ENCODE peak calls at places on chromosomes 13 and 19, in eight cellular contexts. U is body of pancreas, W is suprapubic skin, H is prostate gland, T is IMR-90, B is esophagus muscularis mucosa, V is ovary, Z is stomach. J is an unnamed sample.

GRCh38 chr13:41418027-41418426 is 39.3 kb upstream of the RGCC start:
- DNase-seq in W (no peak), Z (no peak), B (peak; percentile 55), V (no peak), H (no peak), U (no peak), T (peak; percentile 72), J (no peak)

GRCh38 chr13:49807681-49808080 is 15.2 kb upstream of the KPNA3 start:
- DNase-seq in V (no peak), U (no peak), Z (no peak), B (no peak), T (no peak), W (no peak), H (no peak), J (no peak)

GRCh38 chr13:45873491-45874360 is 22.2 kb upstream of the SIAH3 start:
- DNase-seq in H (no peak), T (no peak), B (peak; percentile 47), U (no peak), V (no peak), Z (no peak), W (no peak), J (no peak)

GRCh38 chr13:71169125-71169524 is 697.9 kb downstream of the DACH1 start:
- DNase-seq in U (no peak), B (no peak), T (no peak), V (no peak), Z (no peak), W (no peak), H (no peak), J (no peak)

GRCh38 chr13:86399572-86399971 is 600.4 kb upstream of the SLITRK6 start:
- DNase-seq in W (no peak), T (no peak), Z (no peak), U (no peak), B (no peak), H (no peak), V (no peak), J (no peak)

GRCh38 chr19:47637550-47637949 is 28.6 kb downstream of the BICRA start:
- DNase-seq in H (no peak), W (no peak), T (no peak), U (no peak), Z (no peak), B (no peak), V (no peak), J (no peak)

GRCh38 chr13:30874561-30874960 is 31.5 kb upstream of the MEDAG start:
- DNase-seq in B (no peak), T (no peak), W (no peak), V (no peak), Z (no peak), H (no peak), U (no peak), J (peak; percentile 72)

GRCh38 chr13:67137044-67137735 is 92.9 kb downstream of the PCDH9 start:
- DNase-seq in Z (no peak), T (peak; percentile 62), W (no peak), H (no peak), U (no peak), B (no peak), V (no peak), J (no peak)

GRCh38 chr13:41502676-41503075 is 45.3 kb downstream of the RGCC start:
- DNase-seq in W (no peak), B (peak; percentile 37), U (no peak), Z (no peak), T (no peak), H (no peak), V (no peak), J (no peak)

GRCh38 chr13:96822900-96823299 is 171.4 kb downstream of the OXGR1 start:
- DNase-seq in U (peak; percentile 57), H (peak; percentile 10), T (no peak), V (no peak), B (no peak), W (no peak), Z (peak; percentile 49), J (no peak)

GRCh38 chr19:50258918-50259372 is 55.5 kb downstream of the MYH14 start:
- DNase-seq in H (no peak), W (no peak), U (peak; percentile 21), T (no peak), B (no peak), V (no peak), Z (peak; percentile 31), J (no peak)

GRCh38 chr13:97540696-97541095 is 106.7 kb downstream of the RAP2A start:
- DNase-seq in Z (no peak), U (no peak), B (no peak), V (no peak), T (peak; percentile 28), H (no peak), W (no peak), J (no peak)

GRCh38 chr19:45251452-45252354 is 632 bp downstream of the MARK4 start:
- DNase-seq in U (peak; percentile 14), H (no peak), V (peak; percentile 42), Z (no peak), T (no peak), W (no peak), B (no peak), J (no peak)

GRCh38 chr19:44816301-44816700 is 7.4 kb downstream of the BCAM start:
- DNase-seq in Z (no peak), W (no peak), B (no peak), U (no peak), T (no peak), H (no peak), V (no peak), J (no peak)

GRCh38 chr19:53112286-53112685 is 9.1 kb upstream of the ZNF160 start:
- DNase-seq in Z (no peak), B (no peak), U (no peak), W (no peak), T (peak; percentile 59), V (no peak), H (no peak), J (no peak)

GRCh38 chr19:35178701-35179100 is 24.2 kb downstream of the FXYD5 start:
- DNase-seq in Z (no peak), H (no peak), U (no peak), T (no peak), B (no peak), V (no peak), W (no peak), J (peak; percentile 97)

GRCh38 chr19:39469036-39469435 is 11.6 kb upstream of the TIMM50 start:
- DNase-seq in T (no peak), Z (no peak), W (no peak), V (no peak), U (no peak), H (no peak), B (no peak), J (no peak)

GRCh38 chr13:71867101-71867814 is at the start of gene DACH1:
- DNase-seq in W (peak; percentile 73), B (no peak), V (no peak), Z (peak; percentile 28), T (peak; percentile 20), H (peak; percentile 77), U (peak; percentile 65), J (no peak)

GRCh38 chr19:28012361-28012760 is 1200.6 kb downstream of the UQCRFS1 start:
- DNase-seq in H (no peak), B (no peak), Z (no peak), T (no peak), U (no peak), W (no peak), V (no peak), J (peak; percentile 77)

GRCh38 chr13:112908342-112908741 is 60.7 kb upstream of the MCF2L start:
- DNase-seq in U (no peak), W (no peak), Z (no peak), V (no peak), H (no peak), B (no peak), T (no peak), J (no peak)

GRCh38 chr19:22446605-22447004 is 24.5 kb upstream of the ZNF98 start:
- DNase-seq in W (no peak), T (no peak), B (no peak), Z (no peak), H (no peak), V (no peak), U (no peak), J (no peak)

GRCh38 chr13:75153834-75154233 is 328.1 kb downstream of the TBC1D4 start:
- DNase-seq in U (no peak), V (no peak), B (no peak), H (no peak), Z (no peak), W (no peak), T (no peak), J (no peak)

GRCh38 chr19:35988824-35989223 is 6.2 kb upstream of the SDHAF1 start:
- DNase-seq in U (no peak), H (no peak), V (no peak), W (no peak), T (no peak), Z (no peak), B (no peak), J (no peak)

GRCh38 chr19:4098493-4098892 is 25.4 kb downstream of the MAP2K2 start:
- DNase-seq in V (no peak), Z (no peak), H (no peak), W (no peak), B (no peak), T (no peak), U (no peak), J (no peak)

DNA sequence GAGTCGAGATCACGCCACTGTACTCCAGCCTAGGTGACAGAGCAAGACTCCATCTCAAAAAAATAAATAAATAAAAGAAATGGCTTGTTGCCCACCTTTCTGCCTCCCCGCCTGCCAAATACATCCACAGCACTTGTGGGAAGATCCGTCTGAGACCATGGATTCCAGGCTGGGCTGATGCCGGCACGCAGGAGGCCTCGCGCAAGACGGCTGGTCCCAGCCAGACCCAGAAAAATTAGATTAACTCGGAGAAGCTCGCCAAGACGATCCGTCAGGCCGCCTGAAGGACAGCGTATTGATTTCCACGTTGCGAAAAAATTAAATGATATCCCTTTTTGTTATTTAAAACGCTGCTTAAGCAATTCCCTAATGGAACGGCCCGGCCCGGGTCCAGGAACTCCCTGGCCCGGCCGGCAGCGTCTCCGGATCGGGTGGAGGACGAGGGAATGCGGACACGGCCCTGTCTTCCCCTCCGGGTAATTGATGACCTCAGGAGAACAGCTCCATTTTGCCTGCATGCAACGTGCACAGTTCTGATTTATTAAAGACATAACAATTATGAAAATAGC is 51.9 kb downstream of the ZNRF4 start:
- DNase-seq in T (no peak), B (no peak), V (no peak), H (no peak), Z (no peak), U (no peak), W (no peak), J (no peak)
- TF ChIP-seq POLR2A in T (no peak), B (no peak), V (no peak), H (no peak), Z (no peak), U (no peak), W (no peak), J (no peak)

GRCh38 chr19:32223106-32223505 is 122.3 kb upstream of the ZNF507 start:
- DNase-seq in U (no peak), B (no peak), T (no peak), W (no peak), H (no peak), V (no peak), Z (no peak), J (no peak)
- H3K4me1 ChIP-seq in U (peaks cover 8% of the 10 kb centered on the region), B (peaks cover 9% of the 10 kb centered on the region), T (no peaks in the 10 kb centered on the region), W (peaks cover 9% of the 10 kb centered on the region), H (peaks cover 5% of the 10 kb centered on the region), V (no peaks in the 10 kb centered on the region), Z (peaks cover 9% of the 10 kb centered on the region), J (peaks cover 4% of the 10 kb centered on the region)

GRCh38 chr19:38304352-38304865 is 358 bp downstream of the C19orf33 start:
- DNase-seq in B (no peak), Z (no peak), H (no peak), V (no peak), T (no peak), U (no peak), W (no peak), J (no peak)
- H3K4me3 ChIP-seq in B (no peak overlapping the region), Z (peak overlapping the region; percentile 33), H (no peak overlapping the region), V (no peak overlapping the region), T (no peak overlapping the region), U (no peak overlapping the region), W (peak overlapping the region; percentile 39), J (peak overlapping the region; percentile 37)

GRCh38 chr13:22235285-22235949 is 564.5 kb downstream of the FGF9 start:
- DNase-seq in T (peak; percentile 4), H (no peak), W (no peak), U (no peak), Z (no peak), V (no peak), B (no peak), J (no peak)
- TF ChIP-seq POLR2A in T (no peak), H (no peak), W (no peak), U (no peak), Z (no peak), V (no peak), B (no peak), J (no peak)